ENCODE peak calls at places on chromosomes 1 and 21, in five cellular contexts. W is psoas muscle, K is pancreas, M is cardiac muscle cell, O is nephron progenitor cell. L is an unnamed sample.

GRCh38 chr1:93753766-93754763 is 72.4 kb upstream of the BCAR3 start:
- DNase-seq in O (no peak), M (peak), K (no peak), W (no peak), L (no peak)

GRCh38 chr1:114703242-114703641 is 7.9 kb upstream of the AMPD1 start:
- DNase-seq in M (no peak), O (no peak), W (no peak), K (no peak), L (no peak)

GRCh38 chr21:41294548-41295231 is 21.9 kb upstream of the FAM3B start:
- DNase-seq in M (no peak), O (no peak), W (no peak), K (no peak), L (no peak)

GRCh38 chr1:77831976-77832695 is 52.7 kb downstream of the MIGA1 start:
- DNase-seq in W (no peak), K (no peak), O (no peak), M (peak), L (no peak)

GRCh38 chr1:66478116-66478515 is 55.8 kb upstream of the SGIP1 start:
- DNase-seq in K (no peak), O (no peak), W (no peak), M (peak), L (no peak)

GRCh38 chr1:229034246-229034645 is 236.7 kb upstream of the RAB4A start:
- DNase-seq in O (no peak), K (no peak), W (no peak), M (no peak), L (no peak)

GRCh38 chr21:36567216-36567917 is 87.4 kb upstream of the CLDN14 start:
- DNase-seq in W (no peak), K (no peak), M (no peak), O (peak), L (no peak)

GRCh38 chr1:6359568-6360496 is 33.7 kb downstream of the ACOT7 start:
- DNase-seq in O (peak), W (peak), M (peak), K (peak), L (no peak)

GRCh38 chr1:79959635-79960034 is 953.1 kb upstream of the ADGRL4 start:
- DNase-seq in K (no peak), O (no peak), W (no peak), M (no peak), L (no peak)

GRCh38 chr1:79391896-79392295 is 385.4 kb upstream of the ADGRL4 start:
- DNase-seq in M (no peak), W (no peak), K (no peak), O (no peak), L (no peak)

GRCh38 chr1:118200836-118201235 is 15.8 kb upstream of the SPAG17 start:
- DNase-seq in O (no peak), W (no peak), M (no peak), K (no peak), L (no peak)

GRCh38 chr21:17802568-17802967 is 16.6 kb downstream of the C21orf91 start:
- DNase-seq in K (no peak), M (peak), O (no peak), W (no peak), L (no peak)

GRCh38 chr1:111769517-111770146 is 13.9 kb downstream of the DDX20 start:
- DNase-seq in W (no peak), O (peak), M (peak), K (no peak), L (no peak)

GRCh38 chr1:231027136-231027925 is 12.7 kb downstream of the FAM89A start:
- DNase-seq in K (no peak), W (no peak), O (no peak), M (no peak), L (no peak)

GRCh38 chr1:184222561-184223157 is 164.2 kb upstream of the C1orf21 start:
- DNase-seq in M (peak), O (peak), W (peak), K (no peak), L (peak)

GRCh38 chr1:118154220-118154619 is 30.8 kb downstream of the SPAG17 start:
- DNase-seq in W (no peak), M (peak), K (no peak), O (no peak), L (no peak)

GRCh38 chr1:13432251-13432650 is 22.0 kb downstream of the PRAMEF20 start:
- DNase-seq in K (no peak), M (no peak), O (no peak), W (no peak), L (no peak)

GRCh38 chr1:185973645-185974044 is 239.5 kb downstream of the HMCN1 start:
- DNase-seq in M (peak), O (no peak), W (no peak), K (no peak), L (no peak)

DNA sequence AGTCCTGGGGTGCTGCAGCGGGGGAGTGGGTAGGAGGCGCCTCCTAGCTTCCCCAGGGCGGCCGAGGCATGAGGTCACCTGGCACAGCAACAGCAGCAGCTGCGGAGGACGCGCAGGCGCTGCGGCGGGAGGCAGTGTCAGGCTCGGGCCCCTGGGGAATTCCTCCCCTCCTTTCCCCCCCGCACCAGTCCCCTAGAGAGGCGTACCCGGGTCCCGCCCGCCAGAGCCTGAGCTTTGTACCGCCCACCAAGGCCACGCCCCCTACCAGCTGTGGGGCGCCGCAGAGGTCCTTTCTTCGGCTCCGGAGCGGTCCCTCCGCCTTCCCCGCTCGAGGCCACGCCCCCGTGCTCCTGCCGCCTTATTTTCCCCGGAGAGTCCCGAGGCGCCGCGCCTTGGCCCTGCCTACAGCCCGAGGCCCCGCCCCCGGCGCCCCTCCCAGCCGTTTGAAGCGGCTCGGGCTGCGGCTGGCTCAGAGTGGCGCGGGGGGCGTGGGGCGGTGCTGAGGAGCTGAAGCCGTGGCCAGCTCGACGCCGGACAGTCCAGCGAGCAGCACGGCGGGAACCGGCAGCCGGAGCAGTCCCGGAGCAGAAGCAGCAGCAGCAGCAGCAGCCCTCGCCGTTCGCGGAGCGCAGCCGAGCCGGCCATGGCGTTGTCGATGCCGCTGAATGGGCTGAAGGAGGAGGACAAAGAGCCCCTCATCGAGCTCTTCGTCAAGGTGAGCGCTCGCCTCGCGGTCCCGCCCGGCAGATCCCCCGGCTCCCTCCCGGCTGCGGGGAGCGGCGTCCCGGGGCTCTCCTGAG is at the start of gene CLIC4:
- DNase-seq in O (peak), M (peak), K (peak), W (peak), L (peak)
- TF ChIP-seq CTCF in O (no peak), M (peak), K (no peak), W (peak), L (no peak)

GRCh38 chr1:47983677-47984076 is 13.5 kb downstream of the TRABD2B start:
- DNase-seq in M (no peak), K (no peak), O (no peak), W (no peak), L (no peak)

GRCh38 chr1:47986741-47987140 is 10.4 kb downstream of the TRABD2B start:
- DNase-seq in W (peak), O (no peak), K (no peak), M (peak), L (no peak)

GRCh38 chr1:47984175-47984789 is 12.9 kb downstream of the TRABD2B start:
- DNase-seq in W (peak), K (peak), M (peak), O (peak), L (peak)

GRCh38 chr1:47987601-47988000 is 9.6 kb downstream of the TRABD2B start:
- DNase-seq in O (no peak), K (no peak), W (no peak), M (no peak), L (no peak)

DNA sequence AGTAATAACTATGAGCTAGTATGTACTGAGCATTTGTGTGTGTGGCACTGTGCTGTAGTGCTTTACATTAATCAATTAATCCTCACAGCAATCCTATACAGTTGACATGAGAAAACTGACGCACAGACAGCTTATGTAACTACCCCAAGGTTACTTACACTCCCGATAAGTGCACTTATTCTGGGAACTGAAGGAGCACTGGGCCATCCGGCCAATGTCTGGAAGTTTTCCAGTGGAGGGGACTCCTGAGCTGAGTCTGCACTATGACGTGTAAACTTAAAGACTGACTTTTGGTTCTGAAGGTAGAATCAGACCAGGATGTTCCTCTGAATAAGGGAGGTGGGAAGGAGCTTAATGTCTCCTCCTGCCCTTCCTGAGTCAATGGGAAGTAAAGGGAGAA is 12.2 kb downstream of the TRABD2B start:
- DNase-seq in M (no peak), K (no peak), W (no peak), O (no peak), L (no peak)
- TF ChIP-seq CTCF in M (no peak), K (no peak), W (no peak), O (no peak), L (no peak)

GRCh38 chr1:42730002-42730401 is 10.0 kb downstream of the CLDN19 start:
- DNase-seq in W (no peak), M (no peak), K (no peak), O (no peak), L (no peak)
- TF ChIP-seq CTCF in W (no peak), M (no peak), K (no peak), O (no peak), L (no peak)

DNA sequence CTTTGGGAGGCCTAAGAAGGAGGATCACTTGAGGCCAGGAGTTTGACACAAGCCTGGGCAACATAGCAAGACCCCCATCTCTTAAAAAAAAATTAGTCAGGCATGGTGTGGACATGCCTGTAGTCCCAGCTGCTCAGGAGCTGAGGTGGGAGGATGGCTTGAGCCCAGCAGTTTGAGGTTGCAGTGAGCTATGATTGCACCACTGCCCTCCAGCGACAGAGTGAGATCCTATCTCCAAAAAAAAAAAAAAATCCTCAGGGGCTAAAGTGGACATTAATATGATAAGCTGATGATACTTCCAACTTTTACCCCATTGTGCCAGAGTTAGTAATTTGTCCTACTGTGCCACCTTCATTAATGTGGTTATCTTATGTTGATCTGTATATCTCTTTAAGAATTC is 327.8 kb upstream of the FMN2 start:
- DNase-seq in K (no peak), W (no peak), O (no peak), M (no peak), L (no peak)
- TF ChIP-seq CTCF in K (no peak), W (no peak), O (no peak), M (no peak), L (no peak)

GRCh38 chr1:64162804-64163203 is 40.6 kb upstream of the UBE2U start:
- DNase-seq in W (no peak), O (no peak), K (no peak), M (no peak), L (no peak)

GRCh38 chr1:64161347-64162080 is 41.9 kb upstream of the UBE2U start:
- DNase-seq in W (no peak), K (no peak), M (peak), O (no peak), L (no peak)

GRCh38 chr1:64167176-64167575 is 36.2 kb upstream of the UBE2U start:
- DNase-seq in W (no peak), M (peak), O (no peak), K (no peak), L (no peak)

GRCh38 chr1:64162151-64162550 is 41.3 kb upstream of the UBE2U start:
- DNase-seq in K (no peak), O (no peak), M (no peak), W (no peak), L (peak)

GRCh38 chr1:64163972-64164371 is 39.5 kb upstream of the UBE2U start:
- DNase-seq in O (no peak), K (no peak), M (peak), W (no peak), L (no peak)
- TF ChIP-seq CTCF in O (peak), K (no peak), M (peak), W (no peak), L (no peak)

DNA sequence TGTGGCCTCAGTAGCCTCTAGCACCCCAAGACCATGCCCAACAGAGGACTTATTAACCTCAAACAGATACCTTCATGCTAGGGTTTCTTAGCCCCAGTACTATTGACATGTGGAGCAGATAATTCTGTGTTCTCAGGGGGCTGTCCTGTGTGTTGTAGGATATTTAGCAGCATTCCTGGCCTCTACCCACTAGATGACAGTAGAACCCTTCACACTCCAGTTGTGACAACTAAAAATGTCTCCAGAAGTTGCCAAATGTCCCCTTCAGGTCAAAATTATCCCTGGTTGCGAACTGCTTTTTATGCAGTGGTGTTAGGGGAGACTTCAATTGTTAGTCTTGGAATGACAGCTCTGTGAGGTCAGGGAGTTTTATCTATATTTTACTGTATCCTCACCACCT is 8.1 kb downstream of the KAZN start:
- DNase-seq in W (no peak), O (no peak), M (no peak), K (no peak), L (no peak)
- TF ChIP-seq CTCF in W (no peak), O (peak), M (peak), K (no peak), L (no peak)

GRCh38 chr1:18599704-18600103 is 30.9 kb upstream of the PAX7 start:
- DNase-seq in M (no peak), O (no peak), K (no peak), W (no peak), L (no peak)
- TF ChIP-seq CTCF in M (no peak), O (peak), K (no peak), W (no peak), L (peak)

DNA sequence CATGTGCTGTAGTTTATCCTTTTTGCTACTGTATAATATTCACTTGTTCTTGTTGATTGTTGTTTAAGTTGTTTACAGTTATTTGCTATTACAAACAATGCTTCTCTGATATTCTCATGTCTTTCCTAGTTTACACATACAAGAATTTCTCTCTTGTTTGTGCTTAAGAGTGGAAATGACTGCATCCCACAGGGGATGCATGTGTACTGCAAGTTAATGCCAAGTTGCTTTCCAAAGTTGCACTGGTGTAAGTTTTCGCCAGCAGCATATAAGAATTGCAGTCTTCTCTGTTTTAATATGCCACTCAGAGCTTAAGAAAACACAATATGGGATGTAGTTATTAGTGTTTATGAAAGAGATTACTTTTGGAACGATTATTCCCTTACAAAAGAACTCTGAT is 97.7 kb downstream of the NEK7 start:
- DNase-seq in K (no peak), O (no peak), W (no peak), M (peak), L (no peak)
- TF ChIP-seq CTCF in K (no peak), O (no peak), W (no peak), M (peak), L (no peak)